ENCODE peak calls at places on chromosomes 4 and X, in seven cellular contexts. One of them, this sample, is unnamed. For H3K36me3, the result is how much of the 10 kb centered on the place peaks cover.

GRCh38 chr4:7558436-7558835 is 123.7 kb upstream of the PSAPL1 start:
- DNase-seq in breast epithelium: no peak
- DNase-seq in sigmoid colon: no peak
- DNase-seq in CD8-positive, alpha-beta memory T cell: no peak
- DNase-seq in tibial nerve: no peak
- DNase-seq in psoas muscle: no peak
- DNase-seq in SK-N-MC: no peak
- DNase-seq in this sample: no peak

GRCh38 chr4:8355306-8355705 is 85.2 kb downstream of the ACOX3 start:
- DNase-seq in breast epithelium: no peak
- DNase-seq in sigmoid colon: no peak
- DNase-seq in CD8-positive, alpha-beta memory T cell: no peak
- DNase-seq in tibial nerve: no peak
- DNase-seq in psoas muscle: no peak
- DNase-seq in SK-N-MC: no peak
- DNase-seq in this sample: no peak

GRCh38 chr4:107719211-107719926 is 665 bp downstream of the PAPSS1 start:
- DNase-seq in breast epithelium: peak
- DNase-seq in sigmoid colon: peak
- DNase-seq in CD8-positive, alpha-beta memory T cell: no peak
- DNase-seq in tibial nerve: no peak
- DNase-seq in psoas muscle: peak
- DNase-seq in SK-N-MC: no peak
- DNase-seq in this sample: no peak

GRCh38 chrX:40209951-40210617 is 112.3 kb upstream of the BCOR start:
- DNase-seq in breast epithelium: no peak
- DNase-seq in sigmoid colon: no peak
- DNase-seq in CD8-positive, alpha-beta memory T cell: no peak
- DNase-seq in tibial nerve: no peak
- DNase-seq in psoas muscle: no peak
- DNase-seq in SK-N-MC: no peak
- DNase-seq in this sample: no peak

GRCh38 chr4:26140150-26140898 is 180.5 kb upstream of the RBPJ start:
- DNase-seq in breast epithelium: no peak
- DNase-seq in sigmoid colon: peak
- DNase-seq in CD8-positive, alpha-beta memory T cell: no peak
- DNase-seq in tibial nerve: peak
- DNase-seq in psoas muscle: no peak
- DNase-seq in SK-N-MC: no peak
- DNase-seq in this sample: peak

GRCh38 chrX:52349681-52350080 is 19.1 kb upstream of the XAGE2 start:
- DNase-seq in breast epithelium: no peak
- DNase-seq in sigmoid colon: no peak
- DNase-seq in CD8-positive, alpha-beta memory T cell: no peak
- DNase-seq in tibial nerve: no peak
- DNase-seq in psoas muscle: no peak
- DNase-seq in SK-N-MC: no peak
- DNase-seq in this sample: no peak

GRCh38 chrX:68829594-68830485 is 1.0 kb downstream of the EFNB1 start:
- DNase-seq in breast epithelium: no peak
- DNase-seq in sigmoid colon: peak
- DNase-seq in CD8-positive, alpha-beta memory T cell: no peak
- DNase-seq in tibial nerve: no peak
- DNase-seq in psoas muscle: no peak
- DNase-seq in SK-N-MC: no peak
- DNase-seq in this sample: no peak

GRCh38 chr4:62495039-62495438 is 1294.9 kb downstream of the ADGRL3 start:
- DNase-seq in breast epithelium: no peak
- DNase-seq in sigmoid colon: no peak
- DNase-seq in CD8-positive, alpha-beta memory T cell: no peak
- DNase-seq in tibial nerve: no peak
- DNase-seq in psoas muscle: no peak
- DNase-seq in SK-N-MC: no peak
- DNase-seq in this sample: no peak

GRCh38 chr4:10762541-10762940 is 78.0 kb upstream of the CLNK start:
- DNase-seq in breast epithelium: no peak
- DNase-seq in sigmoid colon: peak
- DNase-seq in CD8-positive, alpha-beta memory T cell: no peak
- DNase-seq in tibial nerve: no peak
- DNase-seq in psoas muscle: no peak
- DNase-seq in SK-N-MC: no peak
- DNase-seq in this sample: peak

GRCh38 chrX:105475801-105476200 is 255.3 kb upstream of the TEX13A start:
- DNase-seq in breast epithelium: no peak
- DNase-seq in sigmoid colon: no peak
- DNase-seq in CD8-positive, alpha-beta memory T cell: no peak
- DNase-seq in tibial nerve: no peak
- DNase-seq in psoas muscle: no peak
- DNase-seq in SK-N-MC: no peak
- DNase-seq in this sample: no peak

GRCh38 chr4:10672379-10672778 is 12.2 kb downstream of the CLNK start:
- DNase-seq in breast epithelium: no peak
- DNase-seq in sigmoid colon: no peak
- DNase-seq in CD8-positive, alpha-beta memory T cell: no peak
- DNase-seq in tibial nerve: no peak
- DNase-seq in psoas muscle: no peak
- DNase-seq in SK-N-MC: no peak
- DNase-seq in this sample: no peak

GRCh38 chr4:121656269-121656641 is 40.5 kb downstream of the ANXA5 start:
- DNase-seq in breast epithelium: peak
- DNase-seq in sigmoid colon: no peak
- DNase-seq in CD8-positive, alpha-beta memory T cell: peak
- DNase-seq in tibial nerve: peak
- DNase-seq in psoas muscle: no peak
- DNase-seq in SK-N-MC: peak
- DNase-seq in this sample: no peak

GRCh38 chr4:20629180-20630115 is 70.8 kb upstream of the PACRGL start:
- DNase-seq in breast epithelium: no peak
- DNase-seq in sigmoid colon: no peak
- DNase-seq in CD8-positive, alpha-beta memory T cell: no peak
- DNase-seq in tibial nerve: no peak
- DNase-seq in psoas muscle: no peak
- DNase-seq in SK-N-MC: no peak
- DNase-seq in this sample: no peak

GRCh38 chrX:123601437-123601836 is 131.4 kb downstream of the THOC2 start:
- DNase-seq in breast epithelium: no peak
- DNase-seq in sigmoid colon: no peak
- DNase-seq in CD8-positive, alpha-beta memory T cell: no peak
- DNase-seq in tibial nerve: no peak
- DNase-seq in psoas muscle: no peak
- DNase-seq in SK-N-MC: no peak
- DNase-seq in this sample: no peak

GRCh38 chr4:79132826-79133225 is 193.0 kb downstream of the NAA11 start:
- DNase-seq in breast epithelium: no peak
- DNase-seq in sigmoid colon: no peak
- DNase-seq in CD8-positive, alpha-beta memory T cell: no peak
- DNase-seq in tibial nerve: no peak
- DNase-seq in psoas muscle: no peak
- DNase-seq in SK-N-MC: no peak
- DNase-seq in this sample: no peak

GRCh38 chr4:24644983-24645764 is 60.8 kb upstream of the DHX15 start:
- DNase-seq in breast epithelium: no peak
- DNase-seq in sigmoid colon: no peak
- DNase-seq in CD8-positive, alpha-beta memory T cell: no peak
- DNase-seq in tibial nerve: no peak
- DNase-seq in psoas muscle: no peak
- DNase-seq in SK-N-MC: no peak
- DNase-seq in this sample: no peak

GRCh38 chrX:139877710-139878414 is 55.0 kb downstream of the ATP11C start:
- DNase-seq in breast epithelium: no peak
- DNase-seq in sigmoid colon: no peak
- DNase-seq in CD8-positive, alpha-beta memory T cell: no peak
- DNase-seq in tibial nerve: no peak
- DNase-seq in psoas muscle: no peak
- DNase-seq in SK-N-MC: no peak
- DNase-seq in this sample: no peak

GRCh38 chr4:158121203-158121586 is 51.6 kb downstream of the GASK1B start:
- DNase-seq in breast epithelium: peak
- DNase-seq in sigmoid colon: peak
- DNase-seq in CD8-positive, alpha-beta memory T cell: no peak
- DNase-seq in tibial nerve: peak
- DNase-seq in psoas muscle: no peak
- DNase-seq in SK-N-MC: no peak
- DNase-seq in this sample: peak

GRCh38 chrX:129808829-129809745 is 29.3 kb downstream of the SASH3 start:
- DNase-seq in breast epithelium: no peak
- DNase-seq in sigmoid colon: no peak
- DNase-seq in CD8-positive, alpha-beta memory T cell: no peak
- DNase-seq in tibial nerve: no peak
- DNase-seq in psoas muscle: no peak
- DNase-seq in SK-N-MC: no peak
- DNase-seq in this sample: no peak

GRCh38 chrX:40908857-40909475 is 173.6 kb upstream of the MED14 start:
- DNase-seq in breast epithelium: no peak
- DNase-seq in sigmoid colon: no peak
- DNase-seq in CD8-positive, alpha-beta memory T cell: no peak
- DNase-seq in tibial nerve: no peak
- DNase-seq in psoas muscle: no peak
- DNase-seq in SK-N-MC: no peak
- DNase-seq in this sample: no peak

GRCh38 chr4:186345184-186345583 is 79.2 kb downstream of the F11 start:
- DNase-seq in breast epithelium: no peak
- DNase-seq in sigmoid colon: no peak
- DNase-seq in CD8-positive, alpha-beta memory T cell: no peak
- DNase-seq in tibial nerve: no peak
- DNase-seq in psoas muscle: no peak
- DNase-seq in SK-N-MC: no peak
- DNase-seq in this sample: no peak

GRCh38 chrX:116198810-116199209 is 28.3 kb downstream of the AGTR2 start:
- DNase-seq in breast epithelium: no peak
- DNase-seq in sigmoid colon: no peak
- DNase-seq in CD8-positive, alpha-beta memory T cell: no peak
- DNase-seq in tibial nerve: no peak
- DNase-seq in psoas muscle: no peak
- DNase-seq in SK-N-MC: no peak
- DNase-seq in this sample: no peak

GRCh38 chrX:24479924-24480722 is 15.0 kb downstream of the PDK3 start:
- DNase-seq in breast epithelium: peak
- DNase-seq in sigmoid colon: no peak
- DNase-seq in CD8-positive, alpha-beta memory T cell: peak
- DNase-seq in tibial nerve: peak
- DNase-seq in psoas muscle: no peak
- DNase-seq in SK-N-MC: no peak
- DNase-seq in this sample: no peak

GRCh38 chr4:95548738-95549245 is at the start of gene UNC5C:
- DNase-seq in breast epithelium: peak
- DNase-seq in sigmoid colon: peak
- DNase-seq in CD8-positive, alpha-beta memory T cell: no peak
- DNase-seq in tibial nerve: peak
- DNase-seq in psoas muscle: peak
- DNase-seq in SK-N-MC: no peak
- DNase-seq in this sample: no peak

GRCh38 chr4:88803600-88804096 is 106.0 kb upstream of the NAP1L5 start:
- DNase-seq in breast epithelium: peak
- DNase-seq in sigmoid colon: peak
- DNase-seq in CD8-positive, alpha-beta memory T cell: no peak
- DNase-seq in tibial nerve: peak
- DNase-seq in psoas muscle: peak
- DNase-seq in SK-N-MC: no peak
- DNase-seq in this sample: peak

GRCh38 chrX:335758-336155 is 17.2 kb upstream of the GTPBP6 start:
- DNase-seq in breast epithelium: no peak
- DNase-seq in sigmoid colon: peak
- DNase-seq in CD8-positive, alpha-beta memory T cell: peak
- DNase-seq in tibial nerve: no peak
- DNase-seq in psoas muscle: peak
- DNase-seq in SK-N-MC: no peak
- DNase-seq in this sample: no peak
- H3K36me3 ChIP-seq in breast epithelium: under half
- H3K36me3 ChIP-seq in sigmoid colon: under half
- H3K36me3 ChIP-seq in CD8-positive, alpha-beta memory T cell: under half
- H3K36me3 ChIP-seq in tibial nerve: under half
- H3K36me3 ChIP-seq in psoas muscle: half or more
- H3K36me3 ChIP-seq in SK-N-MC: under half
- H3K36me3 ChIP-seq in this sample: under half

GRCh38 chr4:3477750-3478430 is 14.8 kb downstream of the DOK7 start:
- DNase-seq in breast epithelium: no peak
- DNase-seq in sigmoid colon: no peak
- DNase-seq in CD8-positive, alpha-beta memory T cell: no peak
- DNase-seq in tibial nerve: no peak
- DNase-seq in psoas muscle: peak
- DNase-seq in SK-N-MC: no peak
- DNase-seq in this sample: no peak
- H3K36me3 ChIP-seq in breast epithelium: under half
- H3K36me3 ChIP-seq in sigmoid colon: under half
- H3K36me3 ChIP-seq in CD8-positive, alpha-beta memory T cell: under half
- H3K36me3 ChIP-seq in tibial nerve: under half
- H3K36me3 ChIP-seq in psoas muscle: under half
- H3K36me3 ChIP-seq in SK-N-MC: under half
- H3K36me3 ChIP-seq in this sample: under half

DNA sequence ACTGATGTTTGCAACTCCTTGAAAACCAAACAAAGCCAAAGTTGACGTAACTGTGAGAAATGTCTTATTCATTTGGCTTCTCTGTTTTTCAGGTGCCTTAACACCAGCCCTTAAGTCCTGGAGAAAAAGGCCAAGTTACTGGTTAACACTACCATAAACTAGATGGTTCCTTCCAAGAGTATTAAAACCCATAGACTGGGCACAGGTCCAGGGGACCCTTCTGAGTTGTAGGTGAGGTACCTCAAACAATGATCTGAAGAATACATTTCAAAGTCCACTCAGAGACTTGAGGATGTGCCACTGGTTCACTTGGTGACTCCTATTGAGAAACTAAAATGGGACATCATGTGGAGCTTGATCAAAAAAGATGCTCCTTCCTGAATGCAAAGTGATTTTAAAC is 87.0 kb downstream of the NKX6-1 start:
- DNase-seq in breast epithelium: no peak
- DNase-seq in sigmoid colon: no peak
- DNase-seq in CD8-positive, alpha-beta memory T cell: no peak
- DNase-seq in tibial nerve: no peak
- DNase-seq in psoas muscle: no peak
- DNase-seq in SK-N-MC: no peak
- DNase-seq in this sample: no peak
- H3K36me3 ChIP-seq in breast epithelium: under half
- H3K36me3 ChIP-seq in sigmoid colon: under half
- H3K36me3 ChIP-seq in CD8-positive, alpha-beta memory T cell: under half
- H3K36me3 ChIP-seq in tibial nerve: under half
- H3K36me3 ChIP-seq in psoas muscle: under half
- H3K36me3 ChIP-seq in SK-N-MC: under half
- H3K36me3 ChIP-seq in this sample: under half

GRCh38 chr4:145904413-145905177 is 34.0 kb downstream of the ZNF827 start:
- DNase-seq in breast epithelium: no peak
- DNase-seq in sigmoid colon: no peak
- DNase-seq in CD8-positive, alpha-beta memory T cell: no peak
- DNase-seq in tibial nerve: no peak
- DNase-seq in psoas muscle: peak
- DNase-seq in SK-N-MC: no peak
- DNase-seq in this sample: no peak

GRCh38 chr4:145895056-145895455 is 43.6 kb downstream of the ZNF827 start:
- DNase-seq in breast epithelium: no peak
- DNase-seq in sigmoid colon: no peak
- DNase-seq in CD8-positive, alpha-beta memory T cell: no peak
- DNase-seq in tibial nerve: no peak
- DNase-seq in psoas muscle: no peak
- DNase-seq in SK-N-MC: no peak
- DNase-seq in this sample: no peak

GRCh38 chr4:145902522-145902921 is 36.1 kb downstream of the ZNF827 start:
- DNase-seq in breast epithelium: no peak
- DNase-seq in sigmoid colon: no peak
- DNase-seq in CD8-positive, alpha-beta memory T cell: no peak
- DNase-seq in tibial nerve: no peak
- DNase-seq in psoas muscle: no peak
- DNase-seq in SK-N-MC: no peak
- DNase-seq in this sample: no peak

GRCh38 chr4:145899886-145900466 is 38.6 kb downstream of the ZNF827 start:
- DNase-seq in breast epithelium: no peak
- DNase-seq in sigmoid colon: no peak
- DNase-seq in CD8-positive, alpha-beta memory T cell: no peak
- DNase-seq in tibial nerve: no peak
- DNase-seq in psoas muscle: no peak
- DNase-seq in SK-N-MC: no peak
- DNase-seq in this sample: no peak

GRCh38 chr4:145898926-145899531 is 39.6 kb downstream of the ZNF827 start:
- DNase-seq in breast epithelium: no peak
- DNase-seq in sigmoid colon: no peak
- DNase-seq in CD8-positive, alpha-beta memory T cell: no peak
- DNase-seq in tibial nerve: no peak
- DNase-seq in psoas muscle: no peak
- DNase-seq in SK-N-MC: no peak
- DNase-seq in this sample: no peak
- H3K36me3 ChIP-seq in breast epithelium: under half
- H3K36me3 ChIP-seq in sigmoid colon: under half
- H3K36me3 ChIP-seq in CD8-positive, alpha-beta memory T cell: under half
- H3K36me3 ChIP-seq in tibial nerve: under half
- H3K36me3 ChIP-seq in psoas muscle: under half
- H3K36me3 ChIP-seq in SK-N-MC: under half
- H3K36me3 ChIP-seq in this sample: under half

This sample was measured in BJ.